ENCODE peak calls at places on chromosomes 16 and 17, in seven cellular contexts. C is Panc1, T is tibial artery, R is AG04450, O is cardiac muscle cell, Z is neural progenitor cell, M is fibroblast of lung. Y is an unnamed sample.

GRCh38 chr17:7839890-7840260 is 5.9 kb downstream of the KDM6B start:
- DNase-seq in C (no peak), T (no peak), R (no peak), O (peak), Z (peak), M (peak), Y (no peak)

GRCh38 chr17:32503251-32504165 is 16.7 kb downstream of the CDK5R1 start:
- DNase-seq in C (no peak), T (no peak), R (no peak), O (no peak), Z (no peak), M (peak), Y (no peak)

GRCh38 chr16:31714899-31715504 is 158.6 kb upstream of the ZNF267 start:
- DNase-seq in C (no peak), T (no peak), R (no peak), O (peak), Z (no peak), M (no peak), Y (no peak)

GRCh38 chr16:6016530-6017184 is 919.1 kb upstream of the EEF2KMT start:
- DNase-seq in C (no peak), T (no peak), R (no peak), O (no peak), Z (peak), M (no peak), Y (no peak)

GRCh38 chr16:73483934-73484712 is 436.2 kb upstream of the ZFHX3 start:
- DNase-seq in C (no peak), T (no peak), R (no peak), O (no peak), Z (no peak), M (no peak), Y (no peak)

GRCh38 chr16:6021544-6021943 is 923.9 kb upstream of the EEF2KMT start:
- DNase-seq in C (no peak), T (no peak), R (no peak), O (no peak), Z (no peak), M (no peak), Y (no peak)

GRCh38 chr16:392450-393027 is 4.5 kb upstream of the NME4 start:
- DNase-seq in C (no peak), T (no peak), R (no peak), O (no peak), Z (no peak), M (no peak), Y (no peak)

GRCh38 chr17:67107811-67108210 is 63.5 kb downstream of the CACNG1 start:
- DNase-seq in C (no peak), T (no peak), R (no peak), O (no peak), Z (no peak), M (no peak), Y (no peak)

GRCh38 chr17:16915752-16916556 is 56.0 kb downstream of the TNFRSF13B start:
- DNase-seq in C (no peak), T (peak), R (peak), O (peak), Z (peak), M (peak), Y (no peak)

GRCh38 chr17:27379863-27380533 is 76.2 kb upstream of the KSR1 start:
- DNase-seq in C (no peak), T (peak), R (no peak), O (peak), Z (peak), M (peak), Y (no peak)

GRCh38 chr17:45692661-45693060 is 91.5 kb upstream of the CRHR1 start:
- DNase-seq in C (no peak), T (no peak), R (no peak), O (no peak), Z (no peak), M (no peak), Y (no peak)

GRCh38 chr17:11705111-11705510 is 106.8 kb downstream of the DNAH9 start:
- DNase-seq in C (no peak), T (no peak), R (no peak), O (no peak), Z (no peak), M (no peak), Y (peak)

GRCh38 chr16:57675752-57676623 is 7.9 kb downstream of the ADGRG3 start:
- DNase-seq in C (no peak), T (no peak), R (no peak), O (peak), Z (peak), M (no peak), Y (no peak)
- H3K4me3 ChIP-seq in C (no peak), T (no peak), R (no peak), O (no peak), Z (no peak), M (no peak), Y (no peak)

DNA sequence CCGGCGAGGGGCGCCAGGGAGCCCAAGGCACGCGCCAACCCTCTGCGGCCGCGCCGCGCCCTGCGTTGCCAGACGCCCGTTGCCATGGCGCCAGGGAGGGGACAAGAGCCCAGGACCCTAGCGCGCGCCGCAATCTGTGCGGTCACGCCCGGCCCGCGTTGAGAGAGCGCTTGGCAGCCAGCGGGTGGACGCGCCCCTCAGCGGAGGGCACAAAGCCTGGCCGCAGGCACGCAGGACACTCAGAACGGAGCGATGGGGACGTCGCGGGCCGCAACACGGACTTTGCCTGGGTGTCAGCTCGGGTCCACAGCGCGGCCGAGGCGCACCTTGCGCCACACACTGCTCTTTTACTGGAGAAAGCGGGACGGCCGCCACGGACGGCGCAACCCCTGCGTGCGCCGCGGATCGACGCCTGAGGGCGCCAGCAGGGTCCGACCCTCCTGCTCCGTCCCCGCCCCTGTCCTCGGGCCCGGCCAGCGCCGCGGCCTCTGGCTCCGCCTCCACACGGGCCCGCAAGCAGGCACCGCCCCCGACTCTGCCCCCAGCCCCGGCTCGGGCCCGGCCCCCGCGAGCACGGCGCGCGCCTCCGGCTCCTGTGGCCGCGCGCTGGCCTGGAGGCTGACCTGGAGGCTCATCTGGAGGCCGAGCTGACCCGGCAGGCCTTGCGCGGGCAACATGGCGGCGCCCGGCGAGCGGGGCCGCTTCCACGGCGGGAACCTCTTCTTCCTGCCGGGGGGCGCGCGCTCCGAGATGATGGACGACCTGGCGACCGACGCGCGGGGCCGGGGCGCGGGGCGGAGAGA is at the start of gene GFER:
- DNase-seq in C (no peak), T (peak), R (peak), O (peak), Z (peak), M (peak), Y (no peak)
- TF ChIP-seq CTCF in C (peak), T (peak), R (peak), O (peak), Z (peak), M (no peak), Y (peak)

GRCh38 chr16:67191410-67191994 is 453 bp upstream of the E2F4 start:
- DNase-seq in C (no peak), T (no peak), R (no peak), O (no peak), Z (no peak), M (no peak), Y (no peak)
- H3K4me3 ChIP-seq in C (peak), T (peak), R (peak), O (no peak), Z (peak), M (peak), Y (peak)

GRCh38 chr17:78828470-78829185 is 12.0 kb downstream of the USP36 start:
- DNase-seq in C (no peak), T (no peak), R (peak), O (peak), Z (peak), M (peak), Y (no peak)
- TF ChIP-seq CTCF in C (no peak), T (no peak), R (peak), O (peak), Z (peak), M (peak), Y (peak)

GRCh38 chr17:68398731-68399637 is 58.3 kb downstream of the WIPI1 start:
- DNase-seq in C (peak), T (peak), R (peak), O (peak), Z (peak), M (peak), Y (no peak)
- H3K4me3 ChIP-seq in C (no peak), T (no peak), R (no peak), O (no peak), Z (no peak), M (peak), Y (no peak)

Y was measured in epithelial cell of proximal tubule.